ENCODE peak calls at places on chromosome X, in six cellular contexts. F, T, E, W, G and O are unnamed samples.

GRCh38 chrX:105972690-105973386 is 65.7 kb downstream of the SERPINA7 start:
- DNase-seq in F (no peak), W (no peak), G (no peak), E (no peak), T (no peak), O (no peak)

GRCh38 chrX:55488559-55489314 is 911 bp downstream of the USP51 start:
- DNase-seq in G (no peak), F (peak), E (peak), W (peak), T (peak), O (peak)

GRCh38 chrX:13094374-13094773 is 50.0 kb upstream of the FAM9C start:
- DNase-seq in W (no peak), G (no peak), E (no peak), F (no peak), T (no peak), O (no peak)

GRCh38 chrX:19683358-19683757 is 168.1 kb upstream of the MAP3K15 start:
- DNase-seq in T (no peak), W (no peak), G (no peak), F (no peak), E (no peak), O (no peak)

GRCh38 chrX:28988246-28988645 is 401.0 kb downstream of the IL1RAPL1 start:
- DNase-seq in F (peak), W (no peak), E (no peak), T (no peak), G (no peak), O (no peak)

GRCh38 chrX:110853610-110854009 is 58.0 kb upstream of the CHRDL1 start:
- DNase-seq in F (no peak), T (no peak), G (no peak), E (no peak), W (no peak), O (no peak)

GRCh38 chrX:1165535-1166196 is 46.8 kb downstream of the CRLF2 start:
- DNase-seq in E (peak), W (no peak), T (no peak), F (no peak), G (no peak), O (peak)

GRCh38 chrX:119745283-119745848 is 13.0 kb upstream of the SOWAHD start:
- DNase-seq in W (no peak), T (no peak), E (no peak), F (no peak), G (no peak), O (no peak)

GRCh38 chrX:13897571-13897970 is 80.7 kb upstream of the GPM6B start:
- DNase-seq in G (no peak), T (no peak), E (no peak), F (no peak), W (no peak), O (no peak)

GRCh38 chrX:150616179-150616862 is 47.9 kb downstream of the MTM1 start:
- DNase-seq in G (no peak), W (no peak), T (no peak), E (no peak), F (no peak), O (no peak)

GRCh38 chrX:15496809-15497208 is 3.7 kb upstream of the PIR start:
- DNase-seq in T (no peak), W (no peak), E (no peak), F (no peak), G (no peak), O (no peak)

GRCh38 chrX:77505227-77505626 is 58.0 kb downstream of the FGF16 start:
- DNase-seq in T (no peak), G (peak), E (no peak), W (no peak), F (no peak), O (no peak)

GRCh38 chrX:153440556-153441135 is 5.2 kb downstream of the TREX2 start:
- DNase-seq in W (no peak), F (no peak), T (no peak), G (no peak), E (no peak), O (no peak)

GRCh38 chrX:13398073-13398823 is 78.4 kb upstream of the ATXN3L start:
- DNase-seq in G (peak), E (no peak), F (peak), W (peak), T (peak), O (no peak)

GRCh38 chrX:46967547-46967946 is 55.3 kb downstream of the JADE3 start:
- DNase-seq in T (no peak), E (no peak), G (no peak), F (no peak), W (no peak), O (no peak)

GRCh38 chrX:675279-675886 is 44.8 kb downstream of the SHOX start:
- DNase-seq in T (no peak), F (no peak), W (no peak), G (no peak), E (no peak), O (no peak)